ENCODE peak calls at places on chromosomes 7 and 10, in ten cellular contexts. H, J, F, Q, D, Y, G, S, W and M are unnamed samples. For H3K9me3, the result is how much of the 10 kb centered on the place peaks cover.

GRCh38 chr10:31123946-31124345 is 92.3 kb upstream of the ZNF438 start:
- DNase-seq in H (no peak), J (no peak), F (no peak), Q (no peak), D (no peak), Y (no peak), G (no peak), S (no peak), W (no peak), M (no peak)

GRCh38 chr10:103616705-103617361 is 123.3 kb downstream of the NEURL1 start:
- DNase-seq in H (no peak), J (no peak), F (no peak), Q (no peak), D (no peak), Y (no peak), G (no peak), S (peak), W (no peak), M (no peak)

GRCh38 chr10:43264324-43264986 is 2.4 kb downstream of the RASGEF1A start:
- DNase-seq in H (no peak), J (no peak), F (no peak), Q (no peak), D (peak), Y (no peak), G (no peak), S (peak), W (no peak), M (no peak)

GRCh38 chr7:69419928-69420327 is 178.3 kb upstream of the AUTS2 start:
- DNase-seq in H (no peak), J (no peak), F (no peak), Q (no peak), D (no peak), Y (no peak), G (no peak), S (no peak), W (no peak), M (no peak)

GRCh38 chr10:122988501-122988900 is 8.3 kb downstream of the PSTK start:
- DNase-seq in H (no peak), J (no peak), F (no peak), Q (no peak), D (no peak), Y (no peak), G (no peak), S (no peak), W (no peak), M (no peak)

GRCh38 chr10:17229717-17229966 is 1.6 kb downstream of the VIM start:
- DNase-seq in H (no peak), J (no peak), F (no peak), Q (no peak), D (no peak), Y (no peak), G (no peak), S (no peak), W (peak), M (no peak)

GRCh38 chr7:16356241-16356958 is 64.9 kb downstream of the CRPPA start:
- DNase-seq in H (no peak), J (no peak), F (no peak), Q (no peak), D (no peak), Y (no peak), G (no peak), S (no peak), W (no peak), M (no peak)

GRCh38 chr10:27383595-27384542 is 120.2 kb upstream of the RAB18 start:
- DNase-seq in H (no peak), J (no peak), F (no peak), Q (no peak), D (no peak), Y (no peak), G (no peak), S (no peak), W (no peak), M (no peak)

GRCh38 chr7:121798076-121798475 is 74.9 kb upstream of the PTPRZ1 start:
- DNase-seq in H (no peak), J (no peak), F (no peak), Q (no peak), D (no peak), Y (no peak), G (no peak), S (no peak), W (peak), M (no peak)

GRCh38 chr7:121800916-121801675 is 71.9 kb upstream of the PTPRZ1 start:
- DNase-seq in H (no peak), J (no peak), F (no peak), Q (no peak), D (no peak), Y (no peak), G (no peak), S (no peak), W (no peak), M (no peak)

GRCh38 chr7:121807078-121807477 is 65.9 kb upstream of the PTPRZ1 start:
- DNase-seq in H (no peak), J (no peak), F (no peak), Q (no peak), D (no peak), Y (no peak), G (no peak), S (no peak), W (no peak), M (no peak)

GRCh38 chr7:121798896-121799295 is 74.1 kb upstream of the PTPRZ1 start:
- DNase-seq in H (no peak), J (no peak), F (peak), Q (no peak), D (no peak), Y (no peak), G (no peak), S (no peak), W (peak), M (peak)

DNA sequence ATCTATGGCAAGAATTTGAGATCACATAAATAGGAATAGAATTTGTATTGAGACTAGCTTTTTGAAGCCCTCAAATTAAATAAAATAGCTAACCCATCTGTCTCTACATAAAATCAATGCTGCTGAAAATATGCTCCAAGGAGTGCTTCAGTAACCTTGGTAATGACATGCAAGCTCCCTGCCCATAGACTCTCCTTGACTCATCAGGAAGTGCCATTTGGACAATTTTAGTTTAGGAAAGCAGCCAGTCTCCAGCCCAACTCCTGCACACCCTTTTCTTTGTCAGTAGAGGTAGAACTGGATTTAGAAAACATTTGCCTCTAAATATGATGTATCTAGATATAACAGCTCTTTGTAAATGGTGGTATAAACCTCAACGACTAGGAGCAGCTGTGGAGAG is 69.9 kb upstream of the PTPRZ1 start:
- DNase-seq in H (no peak), J (no peak), F (no peak), Q (no peak), D (no peak), Y (no peak), G (no peak), S (no peak), W (no peak), M (no peak)
- H3K9me3 ChIP-seq in H (under half), J (under half), F (under half), Q (under half), D (under half), Y (under half), G (under half), S (under half), W (under half), M (under half)

DNA sequence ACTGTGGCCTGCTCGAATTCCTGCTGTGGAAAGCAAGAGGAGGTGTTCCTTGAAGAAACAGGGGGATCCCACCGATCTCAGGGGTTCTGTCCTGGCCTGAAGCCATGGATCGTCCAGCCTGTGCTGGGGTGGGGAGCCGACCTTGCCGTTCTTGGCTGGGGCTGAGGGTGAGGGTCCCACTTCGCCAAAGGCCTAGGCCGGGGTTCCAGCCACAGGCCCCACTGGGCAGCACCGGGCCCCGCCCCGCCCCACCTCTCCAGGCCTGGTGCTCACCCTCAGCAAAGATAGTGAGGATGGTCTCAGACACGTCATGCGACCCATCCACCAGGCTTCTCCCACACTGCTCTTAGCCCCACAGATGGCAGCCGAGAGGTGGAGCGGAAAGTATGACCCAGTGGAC is 51.4 kb upstream of the ZNF716 start:
- DNase-seq in H (no peak), J (no peak), F (no peak), Q (no peak), D (no peak), Y (no peak), G (no peak), S (peak), W (no peak), M (no peak)
- H3K9me3 ChIP-seq in H (under half), J (under half), F (under half), Q (under half), D (under half), Y (half or more), G (under half), S (under half), W (under half), M (under half)

DNA sequence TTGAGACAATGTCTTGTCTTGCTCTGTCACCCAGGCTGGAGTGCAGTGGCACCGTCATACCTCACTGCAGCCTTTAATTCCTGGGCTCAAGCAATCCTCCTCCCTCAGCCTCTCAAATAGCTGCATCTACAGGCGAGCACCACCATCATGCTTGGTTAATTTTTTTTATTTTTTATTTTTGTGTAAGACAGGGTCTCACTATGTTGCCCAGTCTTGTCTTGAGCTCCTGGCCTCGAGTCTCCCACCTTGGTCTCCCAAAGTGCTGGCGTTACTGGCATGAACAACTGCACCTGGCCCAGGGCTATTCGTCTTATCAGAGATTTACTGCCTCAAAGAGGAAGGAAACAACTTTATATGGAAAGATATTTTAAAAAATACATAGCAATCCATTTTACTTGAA is 102.8 kb upstream of the NUPR2 start:
- DNase-seq in H (no peak), J (no peak), F (no peak), Q (no peak), D (no peak), Y (no peak), G (no peak), S (no peak), W (no peak), M (no peak)
- H3K9me3 ChIP-seq in H (under half), J (under half), F (under half), Q (under half), D (under half), Y (under half), G (under half), S (under half), W (under half), M (under half)

GRCh38 chr7:105055621-105056020 is 41.6 kb downstream of the KMT2E start:
- DNase-seq in H (no peak), J (no peak), F (no peak), Q (no peak), D (no peak), Y (no peak), G (no peak), S (no peak), W (no peak), M (no peak)

GRCh38 chr7:105060394-105060793 is 46.4 kb downstream of the KMT2E start:
- DNase-seq in H (no peak), J (no peak), F (no peak), Q (no peak), D (no peak), Y (no peak), G (no peak), S (no peak), W (no peak), M (no peak)

GRCh38 chr7:105057472-105057871 is 43.5 kb downstream of the KMT2E start:
- DNase-seq in H (no peak), J (no peak), F (no peak), Q (no peak), D (no peak), Y (no peak), G (no peak), S (no peak), W (no peak), M (no peak)

GRCh38 chr7:105065104-105065503 is 51.1 kb downstream of the KMT2E start:
- DNase-seq in H (no peak), J (no peak), F (no peak), Q (no peak), D (no peak), Y (no peak), G (no peak), S (no peak), W (no peak), M (no peak)

DNA sequence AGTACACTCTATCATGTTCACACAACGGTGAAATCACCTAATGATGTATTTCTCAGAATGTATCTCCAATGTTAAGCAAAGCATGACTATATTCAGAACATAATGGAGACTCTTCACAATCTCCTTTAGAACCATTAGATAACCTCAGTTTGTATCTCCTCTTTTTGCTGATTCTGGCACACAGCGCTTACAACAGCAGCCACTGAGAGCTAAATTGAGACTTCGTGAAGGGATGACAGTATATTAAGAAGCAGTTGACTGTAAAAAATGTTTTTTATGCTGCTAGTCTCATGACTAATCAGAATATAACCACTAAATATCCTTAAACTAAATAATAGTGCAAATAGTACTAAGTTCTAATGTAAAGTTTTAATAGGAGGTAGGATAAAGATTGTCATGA is 46.9 kb downstream of the KMT2E start:
- DNase-seq in H (no peak), J (no peak), F (no peak), Q (no peak), D (no peak), Y (no peak), G (no peak), S (no peak), W (no peak), M (no peak)
- H3K9me3 ChIP-seq in H (under half), J (under half), F (under half), Q (under half), D (under half), Y (under half), G (under half), S (under half), W (under half), M (under half)

GRCh38 chr7:158244873-158245723 is 342.5 kb downstream of the PTPRN2 start:
- DNase-seq in H (no peak), J (no peak), F (no peak), Q (no peak), D (peak), Y (no peak), G (no peak), S (peak), W (no peak), M (no peak)
- H3K9me3 ChIP-seq in H (under half), J (under half), F (under half), Q (under half), D (under half), Y (under half), G (under half), S (under half), W (under half), M (under half)

GRCh38 chr7:154909241-154910105 is 93.5 kb downstream of the PAXIP1 start:
- DNase-seq in H (no peak), J (no peak), F (no peak), Q (no peak), D (no peak), Y (no peak), G (no peak), S (no peak), W (no peak), M (no peak)
- H3K9me3 ChIP-seq in H (under half), J (under half), F (under half), Q (under half), D (under half), Y (under half), G (under half), S (under half), W (under half), M (under half)

DNA sequence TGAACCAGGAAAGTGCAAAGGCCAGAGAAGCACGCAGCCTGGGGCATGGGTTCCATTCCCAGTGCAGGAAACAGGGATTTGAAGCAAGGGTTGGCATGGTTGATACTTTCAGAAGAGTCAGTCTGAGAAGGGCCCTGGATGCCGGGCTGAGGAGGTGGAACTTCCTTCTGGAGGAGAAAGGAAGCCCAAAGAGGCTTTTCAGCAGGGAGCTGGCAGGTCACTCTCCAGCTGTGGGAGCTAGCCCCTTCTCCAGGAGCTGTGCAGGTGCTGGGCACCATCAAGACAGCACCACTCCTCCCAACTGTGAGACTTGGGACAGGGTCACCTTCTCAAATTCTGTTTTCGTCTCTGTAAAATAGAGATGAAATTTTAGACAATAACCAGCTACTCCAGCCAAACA is 169.8 kb downstream of the ZNF248 start:
- DNase-seq in H (no peak), J (no peak), F (no peak), Q (no peak), D (peak), Y (no peak), G (no peak), S (no peak), W (no peak), M (no peak)
- H3K9me3 ChIP-seq in H (under half), J (under half), F (under half), Q (under half), D (under half), Y (under half), G (under half), S (under half), W (under half), M (under half)

DNA sequence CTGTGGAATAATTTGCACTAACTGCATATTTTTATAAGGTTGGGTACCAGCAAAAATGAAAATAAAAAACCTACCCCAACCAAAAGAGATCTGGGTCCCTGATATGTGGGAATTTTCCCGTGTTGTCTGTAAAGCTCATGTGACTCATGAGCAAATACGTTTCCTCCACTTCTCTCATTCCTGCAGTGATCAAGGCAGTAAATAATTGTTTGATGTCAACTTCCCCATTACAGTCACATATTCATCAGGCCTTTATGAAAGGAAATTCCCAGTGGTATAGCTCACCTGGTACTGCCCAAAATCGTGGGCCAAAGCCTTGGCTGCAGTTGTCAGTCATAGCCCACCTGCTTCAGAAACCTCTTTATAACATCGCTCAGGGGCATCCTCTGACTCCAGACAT is 166.0 kb upstream of the ANK3 start:
- DNase-seq in H (no peak), J (no peak), F (no peak), Q (no peak), D (no peak), Y (no peak), G (no peak), S (no peak), W (no peak), M (no peak)
- H3K9me3 ChIP-seq in H (under half), J (under half), F (under half), Q (under half), D (under half), Y (under half), G (under half), S (under half), W (under half), M (under half)

GRCh38 chr10:130882911-130883310 is 428.6 kb downstream of the TCERG1L start:
- DNase-seq in H (no peak), J (no peak), F (no peak), Q (no peak), D (no peak), Y (no peak), G (no peak), S (no peak), W (no peak), M (no peak)
- H3K9me3 ChIP-seq in H (under half), J (under half), F (under half), Q (under half), D (under half), Y (under half), G (under half), S (under half), W (under half), M (under half)